ENCODE peak calls at places on chromosomes 6 and 20, in ten cellular contexts. H, A, O, U, Z, B, V, Q, R and E are unnamed samples.

GRCh38 chr20:33431797-33432381 is 11.7 kb downstream of the SNTA1 start:
- DNase-seq in H (no peak), A (no peak), O (no peak), U (no peak), Z (no peak), B (no peak), V (no peak), Q (no peak), R (peak; percentile 47), E (peak; percentile 44)

GRCh38 chr6:87152528-87152950 is 2.8 kb upstream of the ZNF292 start:
- DNase-seq in H (peak; percentile 39), A (no peak), O (no peak), U (no peak), Z (no peak), B (no peak), V (peak; percentile 16), Q (no peak), R (no peak), E (no peak)

GRCh38 chr6:84868149-84868548 is 103.8 kb upstream of the TBX18 start:
- DNase-seq in H (no peak), A (no peak), O (no peak), U (no peak), Z (no peak), B (no peak), V (no peak), Q (no peak), R (no peak), E (no peak)

GRCh38 chr6:47308674-47309325 is 905 bp downstream of the TNFRSF21 start:
- DNase-seq in H (peak; percentile 70), A (no peak), O (peak; percentile 53), U (peak; percentile 23), Z (no peak), B (no peak), V (peak; percentile 19), Q (no peak), R (peak; percentile 25), E (peak; percentile 32)

GRCh38 chr6:119158057-119158848 is 79.8 kb upstream of the FAM184A start:
- DNase-seq in H (no peak), A (peak; percentile 31), O (peak; percentile 73), U (no peak), Z (no peak), B (no peak), V (peak; percentile 44), Q (no peak), R (peak; percentile 56), E (peak; percentile 42)

GRCh38 chr6:26571592-26572296 is 25.0 kb upstream of the ABT1 start:
- DNase-seq in H (peak; percentile 77), A (no peak), O (peak; percentile 89), U (peak; percentile 97), Z (peak; percentile 86), B (peak; percentile 63), V (peak; percentile 90), Q (no peak), R (peak; percentile 37), E (peak; percentile 44)

GRCh38 chr6:111427341-111428116 is 55.5 kb downstream of the REV3L start:
- DNase-seq in H (no peak), A (no peak), O (peak; percentile 90), U (peak; percentile 91), Z (no peak), B (no peak), V (peak; percentile 85), Q (peak; percentile 38), R (no peak), E (no peak)

GRCh38 chr6:156687875-156688549 is 89.2 kb upstream of the ARID1B start:
- DNase-seq in H (peak; percentile 56), A (no peak), O (peak; percentile 62), U (peak; percentile 44), Z (no peak), B (no peak), V (peak; percentile 14), Q (no peak), R (no peak), E (no peak)

GRCh38 chr6:165274611-165275010 is 34.8 kb downstream of the C6orf118 start:
- DNase-seq in H (no peak), A (no peak), O (no peak), U (no peak), Z (no peak), B (no peak), V (no peak), Q (no peak), R (no peak), E (no peak)

GRCh38 chr6:24963887-24964570 is 28.3 kb upstream of the RIPOR2 start:
- DNase-seq in H (no peak), A (no peak), O (no peak), U (no peak), Z (no peak), B (no peak), V (no peak), Q (no peak), R (no peak), E (no peak)
- H3K4me1 ChIP-seq in H (no peaks in the 10 kb centered on the region), A (no peaks in the 10 kb centered on the region), O (peaks cover 6% of the 10 kb centered on the region), U (peaks cover 10% of the 10 kb centered on the region), Z (no peaks in the 10 kb centered on the region), B (peaks cover 77% of the 10 kb centered on the region), V (no peaks in the 10 kb centered on the region), Q (no peaks in the 10 kb centered on the region), R (no peaks in the 10 kb centered on the region), E (no peaks in the 10 kb centered on the region)

DNA sequence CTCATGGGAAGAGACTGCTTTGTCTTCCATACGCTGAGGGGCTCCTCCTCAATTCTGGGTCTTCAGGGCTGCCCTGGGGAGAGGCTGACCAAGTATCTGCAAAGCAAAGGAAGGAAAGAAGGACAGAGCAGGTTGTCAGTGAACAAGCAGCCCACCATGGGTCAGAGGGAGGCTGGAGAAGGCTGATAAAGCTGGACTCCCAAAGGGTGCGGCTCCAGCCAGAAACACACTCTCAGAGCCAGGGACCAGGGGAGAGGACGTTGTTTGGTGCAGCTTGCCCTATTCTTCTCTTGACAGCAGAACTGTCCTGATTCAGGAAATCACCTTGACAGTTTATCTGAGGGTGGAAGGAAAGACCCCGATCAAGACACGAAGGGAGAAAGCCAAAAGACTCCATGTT is 10.4 kb upstream of the CTCFL start:
- DNase-seq in H (no peak), A (no peak), O (no peak), U (no peak), Z (no peak), B (no peak), V (no peak), Q (no peak), R (no peak), E (no peak)
- H3K27me3 ChIP-seq in H (no peaks in the 10 kb centered on the region), A (no peaks in the 10 kb centered on the region), O (peaks cover 63% of the 10 kb centered on the region), U (peaks cover 51% of the 10 kb centered on the region), Z (no peaks in the 10 kb centered on the region), B (no peaks in the 10 kb centered on the region), V (peaks cover 5% of the 10 kb centered on the region), Q (peaks cover 44% of the 10 kb centered on the region), R (no peaks in the 10 kb centered on the region), E (peaks cover 58% of the 10 kb centered on the region)

GRCh38 chr20:44758247-44759101 is 12.8 kb downstream of the KCNK15 start:
- DNase-seq in H (no peak), A (no peak), O (no peak), U (no peak), Z (no peak), B (no peak), V (no peak), Q (no peak), R (no peak), E (no peak)

GRCh38 chr20:44756956-44757355 is 11.3 kb downstream of the KCNK15 start:
- DNase-seq in H (no peak), A (no peak), O (no peak), U (no peak), Z (no peak), B (no peak), V (no peak), Q (no peak), R (no peak), E (no peak)

GRCh38 chr20:44752099-44752931 is 6.7 kb downstream of the KCNK15 start:
- DNase-seq in H (no peak), A (no peak), O (no peak), U (no peak), Z (no peak), B (no peak), V (no peak), Q (no peak), R (no peak), E (no peak)

GRCh38 chr20:44756011-44756688 is 10.5 kb downstream of the KCNK15 start:
- DNase-seq in H (no peak), A (no peak), O (no peak), U (no peak), Z (no peak), B (no peak), V (no peak), Q (no peak), R (no peak), E (no peak)

GRCh38 chr20:44754554-44754953 is 8.9 kb downstream of the KCNK15 start:
- DNase-seq in H (no peak), A (no peak), O (no peak), U (no peak), Z (no peak), B (no peak), V (no peak), Q (no peak), R (no peak), E (no peak)
- H3K27ac ChIP-seq in H (no peak overlapping the region), A (no peak overlapping the region), O (no peak overlapping the region), U (no peak overlapping the region), Z (no peak overlapping the region), B (no peak overlapping the region), V (no peak overlapping the region), Q (no peak overlapping the region), R (no peak overlapping the region), E (no peak overlapping the region)

GRCh38 chr6:149962461-149963211 is 1.1 kb upstream of the ULBP1 start:
- DNase-seq in H (no peak), A (no peak), O (no peak), U (no peak), Z (peak; percentile 21), B (no peak), V (no peak), Q (no peak), R (no peak), E (no peak)

GRCh38 chr6:149961728-149962425 is 1.9 kb upstream of the ULBP1 start:
- DNase-seq in H (peak; percentile 62), A (no peak), O (peak; percentile 57), U (peak; percentile 25), Z (peak; percentile 79), B (no peak), V (no peak), Q (no peak), R (no peak), E (no peak)

GRCh38 chr6:149963462-149964242 is at the start of gene ULBP1:
- DNase-seq in H (peak; percentile 91), A (peak; percentile 56), O (peak; percentile 96), U (peak; percentile 77), Z (peak; percentile 79), B (peak; percentile 81), V (peak; percentile 83), Q (no peak), R (peak; percentile 89), E (peak; percentile 90)

GRCh38 chr6:149963212-149963461 is 606 bp upstream of the ULBP1 start:
- DNase-seq in H (no peak), A (no peak), O (peak; percentile 70), U (peak; percentile 58), Z (peak; percentile 79), B (no peak), V (peak; percentile 40), Q (no peak), R (no peak), E (no peak)

DNA sequence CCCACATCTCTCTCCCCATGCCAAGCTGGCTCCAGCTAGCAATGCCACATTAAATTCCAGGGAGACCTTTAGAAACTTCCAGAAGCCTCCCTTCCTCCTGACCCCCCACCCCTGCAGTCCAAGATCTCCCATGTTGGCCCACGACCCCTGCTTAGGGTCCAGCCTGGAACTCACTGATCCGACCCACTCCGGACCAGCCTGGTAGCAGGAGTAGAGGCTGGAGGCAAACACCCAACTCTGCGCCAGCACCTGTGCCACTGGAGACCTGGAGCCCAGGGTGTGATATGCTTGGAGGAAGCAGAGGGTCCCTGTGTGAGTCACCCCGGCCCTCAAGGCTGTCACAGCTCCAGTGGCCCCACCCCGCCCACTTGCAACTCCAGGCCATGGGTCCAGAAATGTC is 3.3 kb upstream of the ULBP1 start:
- DNase-seq in H (no peak), A (no peak), O (no peak), U (no peak), Z (no peak), B (no peak), V (no peak), Q (no peak), R (no peak), E (no peak)
- H3K4me1 ChIP-seq in H (peaks cover 3% of the 10 kb centered on the region), A (peaks cover 26% of the 10 kb centered on the region), O (peaks cover 6% of the 10 kb centered on the region), U (peaks cover 7% of the 10 kb centered on the region), Z (peaks cover 6% of the 10 kb centered on the region), B (peaks cover 27% of the 10 kb centered on the region), V (peaks cover 2% of the 10 kb centered on the region), Q (peaks cover 10% of the 10 kb centered on the region), R (peaks cover 15% of the 10 kb centered on the region), E (peaks cover 27% of the 10 kb centered on the region)